ENCODE peak calls at places on chromosomes 16 and 17, in ten cellular contexts. R is body of pancreas, N is EL, F is NCI-H774, S is endodermal cell, P is KBM-7, U is HEK293T, J is NCI-H2029, V is ELR, T is occipital lobe. X is an unnamed sample.

GRCh38 chr17:66777689-66778225 is 57.2 kb upstream of the CACNG5 start:
- DNase-seq in S (peak; percentile 94), V (peak; percentile 7), J (peak; percentile 13), T (no peak), R (no peak), U (peak; percentile 37), P (no peak), F (peak; percentile 60), N (peak; percentile 7), X (peak; percentile 70)

GRCh38 chr17:47694818-47695663 is 1.1 kb downstream of the TBKBP1 start:
- DNase-seq in T (no peak), P (peak; percentile 96), J (no peak), F (peak; percentile 35), N (peak; percentile 43), V (peak; percentile 62), S (peak; percentile 88), U (no peak), R (peak; percentile 57), X (peak; percentile 60)

GRCh38 chr16:47873434-47873833 is 282.4 kb downstream of the ABCC12 start:
- DNase-seq in J (no peak), P (no peak), U (peak; percentile 20), R (no peak), F (no peak), S (peak; percentile 63), V (no peak), T (no peak), N (no peak), X (no peak)

GRCh38 chr16:49664221-49665215 is 191.4 kb downstream of the ZNF423 start:
- DNase-seq in R (peak; percentile 25), S (no peak), U (no peak), J (no peak), N (no peak), T (no peak), V (no peak), P (no peak), F (no peak), X (no peak)

GRCh38 chr17:30477758-30478115 is 529 bp downstream of the GOSR1 start:
- DNase-seq in T (no peak), J (no peak), U (no peak), P (no peak), F (no peak), N (peak; percentile 43), R (no peak), S (no peak), V (peak; percentile 55), X (no peak)

GRCh38 chr17:76000016-76000754 is 470 bp upstream of the CDK3 start:
- DNase-seq in S (peak; percentile 98), R (peak; percentile 55), N (peak; percentile 43), V (peak; percentile 74), U (peak; percentile 90), P (peak; percentile 69), T (no peak), F (peak; percentile 4), J (no peak), X (no peak)

GRCh38 chr16:22008215-22009142 is 568 bp downstream of the MOSMO start:
- DNase-seq in F (no peak), U (no peak), J (no peak), N (peak; percentile 29), S (peak; percentile 80), P (peak; percentile 12), V (peak; percentile 49), T (no peak), R (peak; percentile 22), X (peak; percentile 47)

GRCh38 chr17:31394544-31394943 is 3.1 kb downstream of the RAB11FIP4 start:
- DNase-seq in V (peak; percentile 67), U (peak; percentile 30), T (peak; percentile 25), J (no peak), F (no peak), R (peak; percentile 51), P (peak; percentile 75), N (peak; percentile 57), S (peak; percentile 97), X (peak; percentile 88)

GRCh38 chr17:82015311-82015971 is 7.2 kb downstream of the CENPX start:
- DNase-seq in F (no peak), R (no peak), V (no peak), P (no peak), J (no peak), U (no peak), S (no peak), T (no peak), N (no peak), X (no peak)

GRCh38 chr16:12435730-12436129 is 368.0 kb downstream of the CPPED1 start:
- DNase-seq in S (peak; percentile 57), V (no peak), R (no peak), P (no peak), T (no peak), J (no peak), F (no peak), N (no peak), U (no peak), X (no peak)

GRCh38 chr16:53973021-53973420 is 269.1 kb downstream of the FTO start:
- DNase-seq in N (no peak), R (no peak), F (no peak), U (no peak), V (no peak), T (no peak), J (no peak), S (no peak), P (no peak), X (no peak)

GRCh38 chr17:58913552-58913951 is 157.9 kb downstream of the PPM1E start:
- DNase-seq in R (no peak), N (no peak), T (no peak), U (no peak), S (no peak), P (no peak), J (no peak), F (no peak), V (no peak), X (no peak)

GRCh38 chr16:72198021-72198420 is 26.1 kb upstream of the PMFBP1 start:
- DNase-seq in V (peak; percentile 56), J (no peak), T (peak; percentile 76), R (peak; percentile 57), N (peak; percentile 45), F (peak; percentile 41), S (no peak), U (no peak), P (no peak), X (peak; percentile 61)

GRCh38 chr17:18248811-18249210 is 9.7 kb downstream of the FLII start:
- DNase-seq in T (no peak), N (no peak), F (no peak), V (no peak), J (no peak), S (no peak), U (no peak), P (no peak), R (no peak), X (no peak)

GRCh38 chr17:9905902-9906301 is 831 bp upstream of the RCVRN start:
- DNase-seq in S (peak; percentile 94), J (no peak), R (no peak), V (peak; percentile 18), N (peak; percentile 22), T (no peak), P (peak; percentile 38), F (no peak), U (peak; percentile 68), X (no peak)

GRCh38 chr16:72946063-72946462 is 101.9 kb downstream of the ZFHX3 start:
- DNase-seq in R (no peak), U (no peak), S (no peak), T (no peak), P (no peak), N (no peak), V (no peak), F (no peak), J (no peak), X (no peak)

GRCh38 chr16:85525464-85526117 is 87.5 kb upstream of the GSE1 start:
- DNase-seq in T (no peak), F (no peak), R (no peak), V (no peak), P (no peak), U (no peak), S (no peak), N (no peak), J (no peak), X (no peak)

GRCh38 chr17:50090971-50091950 is 3.9 kb upstream of the PDK2 start:
- DNase-seq in S (no peak), N (no peak), P (no peak), V (no peak), U (no peak), J (no peak), R (no peak), T (no peak), F (no peak), X (no peak)

GRCh38 chr17:13030459-13031305 is 12.9 kb upstream of the ELAC2 start:
- DNase-seq in S (peak; percentile 83), R (peak; percentile 23), U (peak; percentile 68), P (peak; percentile 83), V (peak; percentile 60), T (no peak), N (peak; percentile 55), J (peak; percentile 35), F (peak; percentile 15), X (peak; percentile 36)

GRCh38 chr16:72588554-72588953 is 416.6 kb upstream of the PMFBP1 start:
- DNase-seq in V (no peak), J (no peak), P (no peak), U (no peak), F (no peak), N (peak; percentile 51), R (no peak), S (no peak), T (no peak), X (peak; percentile 64)

X was measured in HAP-1.